ENCODE peak calls at places on chromosomes 16 and 17, in five cellular contexts. X is sigmoid colon, W is AG20443, F is bronchial epithelial cell, I is cardiac fibroblast. T is an unnamed sample.

GRCh38 chr16:24568392-24568791 is 29.0 kb downstream of the RBBP6 start:
- DNase-seq in X (no peak), W (peak; percentile 9), F (peak; percentile 33), I (peak; percentile 41), T (no peak)

GRCh38 chr17:44916781-44917241 is 1.5 kb upstream of the GFAP start:
- DNase-seq in X (peak; percentile 89), W (peak; percentile 64), F (peak; percentile 33), I (peak; percentile 83), T (no peak)

GRCh38 chr16:14101415-14101814 is 30.3 kb downstream of the MRTFB start:
- DNase-seq in X (no peak), W (no peak), F (no peak), I (no peak), T (no peak)

GRCh38 chr16:83792391-83792790 is 15.4 kb upstream of the HSBP1 start:
- DNase-seq in X (no peak), W (no peak), F (no peak), I (no peak), T (no peak)

GRCh38 chr17:49357516-49357915 is 4.5 kb downstream of the ZNF652 start:
- DNase-seq in X (no peak), W (no peak), F (no peak), I (no peak), T (no peak)

GRCh38 chr17:1146551-1147265 is 33.1 kb downstream of the ABR start:
- DNase-seq in X (no peak), W (no peak), F (no peak), I (no peak), T (no peak)

GRCh38 chr16:69187387-69187890 is 475 bp downstream of the SNTB2 start:
- DNase-seq in X (peak; percentile 82), W (peak; percentile 65), F (peak; percentile 20), I (peak; percentile 44), T (peak; percentile 77)

GRCh38 chr16:50591800-50592771 is 43.9 kb downstream of the NKD1 start:
- DNase-seq in X (peak; percentile 92), W (peak; percentile 31), F (no peak), I (no peak), T (peak; percentile 85)

GRCh38 chr17:35627417-35627816 is 40.3 kb downstream of the AP2B1 start:
- DNase-seq in X (no peak), W (no peak), F (peak; percentile 64), I (no peak), T (no peak)

GRCh38 chr17:36856921-36857381 is 80.3 kb upstream of the LHX1 start:
- DNase-seq in X (no peak), W (peak; percentile 28), F (no peak), I (no peak), T (no peak)

GRCh38 chr17:2214887-2215615 is 88.5 kb downstream of the SMG6 start:
- DNase-seq in X (peak; percentile 85), W (peak; percentile 40), F (no peak), I (peak; percentile 70), T (peak; percentile 86)

GRCh38 chr17:40322417-40323315 is 13.7 kb downstream of the RARA start:
- DNase-seq in X (peak; percentile 87), W (peak; percentile 84), F (peak; percentile 57), I (peak; percentile 92), T (peak; percentile 94)

GRCh38 chr17:41913798-41914197 is 5.0 kb downstream of the ACLY start:
- DNase-seq in X (no peak), W (no peak), F (no peak), I (no peak), T (no peak)

GRCh38 chr16:73027655-73028220 is 20.2 kb downstream of the ZFHX3 start:
- DNase-seq in X (peak; percentile 53), W (no peak), F (no peak), I (no peak), T (no peak)

GRCh38 chr17:29124931-29125270 is 55.3 kb downstream of the MYO18A start:
- DNase-seq in X (no peak), W (no peak), F (peak; percentile 8), I (no peak), T (no peak)

GRCh38 chr17:65876985-65877384 is 314.9 kb downstream of the CEP112 start:
- DNase-seq in X (no peak), W (no peak), F (no peak), I (no peak), T (no peak)

GRCh38 chr16:67269766-67270165 is 9.6 kb upstream of the PLEKHG4 start:
- DNase-seq in X (peak; percentile 59), W (peak; percentile 62), F (peak; percentile 46), I (peak; percentile 52), T (no peak)

GRCh38 chr17:75352079-75352569 is 53.4 kb downstream of the GRB2 start:
- DNase-seq in X (no peak), W (no peak), F (peak; percentile 77), I (no peak), T (no peak)

GRCh38 chr16:11412175-11412904 is 67.1 kb downstream of the RMI2 start:
- DNase-seq in X (no peak), W (no peak), F (no peak), I (no peak), T (no peak)

GRCh38 chr17:53118948-53119347 is 703.8 kb upstream of the KIF2B start:
- DNase-seq in X (no peak), W (no peak), F (no peak), I (no peak), T (no peak)

GRCh38 chr17:63601439-63602371 is 1.0 kb downstream of the TACO1 start:
- DNase-seq in X (no peak), W (no peak), F (no peak), I (peak; percentile 11), T (no peak)

GRCh38 chr17:39979865-39980401 is 674 bp upstream of the PSMD3 start:
- DNase-seq in X (no peak), W (no peak), F (peak; percentile 31), I (peak; percentile 26), T (no peak)

GRCh38 chr16:18950469-18951185 is 24.4 kb upstream of the SMG1 start:
- DNase-seq in X (no peak), W (no peak), F (no peak), I (no peak), T (no peak)

GRCh38 chr17:76593338-76593737 is 7.7 kb upstream of the ST6GALNAC2 start:
- DNase-seq in X (no peak), W (no peak), F (peak; percentile 97), I (no peak), T (no peak)

GRCh38 chr16:14678748-14679497 is 15.2 kb downstream of the PLA2G10 start:
- DNase-seq in X (no peak), W (no peak), F (no peak), I (no peak), T (no peak)

GRCh38 chr17:38403491-38403890 is 24.8 kb upstream of the ARHGAP23 start:
- DNase-seq in X (no peak), W (peak; percentile 67), F (peak; percentile 17), I (peak; percentile 65), T (no peak)

GRCh38 chr17:67718325-67718941 is 697 bp downstream of the NOL11 start:
- DNase-seq in X (no peak), W (peak; percentile 49), F (peak; percentile 47), I (peak; percentile 32), T (no peak)

GRCh38 chr17:39225974-39226683 is 384 bp upstream of the STAC2 start:
- DNase-seq in X (peak; percentile 87), W (peak; percentile 81), F (no peak), I (peak; percentile 64), T (peak; percentile 81)

GRCh38 chr16:71734511-71734910 is 10.0 kb upstream of the PHLPP2 start:
- DNase-seq in X (no peak), W (no peak), F (no peak), I (no peak), T (no peak)

GRCh38 chr17:74737299-74738050 is 419 bp downstream of the RAB37 start:
- DNase-seq in X (no peak), W (peak; percentile 45), F (no peak), I (peak; percentile 48), T (no peak)

GRCh38 chr16:75130150-75130771 is 13.7 kb upstream of the LDHD start:
- DNase-seq in X (no peak), W (no peak), F (no peak), I (no peak), T (no peak)

GRCh38 chr16:81179219-81179618 is 59.3 kb upstream of the BCO1 start:
- DNase-seq in X (no peak), W (no peak), F (no peak), I (no peak), T (no peak)

GRCh38 chr16:48565752-48566151 is 44.2 kb downstream of the N4BP1 start:
- DNase-seq in X (no peak), W (no peak), F (no peak), I (no peak), T (no peak)

GRCh38 chr16:89315791-89316581 is 98.5 kb downstream of the ZNF778 start:
- DNase-seq in X (no peak), W (peak; percentile 63), F (peak; percentile 91), I (peak; percentile 75), T (peak; percentile 86)